ENCODE peak calls at places on chromosomes 11 and 22, in ten cellular contexts. One of them, this sample, is unnamed.

GRCh38 chr11:106697058-106697457 is 321.2 kb downstream of the GUCY1A2 start:
- DNase-seq in ovary: no peak
- DNase-seq in GM20000: no peak
- DNase-seq in spleen: no peak
- DNase-seq in progenitor cell of endocrine pancreas: no peak
- DNase-seq in GM06990: no peak
- DNase-seq in thoracic aorta: no peak
- DNase-seq in astrocyte of the spinal cord: peak
- DNase-seq in endothelial cell: no peak
- DNase-seq in CD8-positive, alpha-beta T cell: no peak
- DNase-seq in this sample: no peak

GRCh38 chr11:116723511-116723910 is 49.3 kb downstream of the BUD13 start:
- DNase-seq in progenitor cell of endocrine pancreas: no peak
- DNase-seq in ovary: no peak
- DNase-seq in spleen: no peak
- DNase-seq in GM06990: no peak
- DNase-seq in CD8-positive, alpha-beta T cell: no peak
- DNase-seq in endothelial cell: no peak
- DNase-seq in GM20000: no peak
- DNase-seq in astrocyte of the spinal cord: no peak
- DNase-seq in thoracic aorta: no peak
- DNase-seq in this sample: no peak

GRCh38 chr22:27580311-27580897 is 221.2 kb downstream of the MN1 start:
- DNase-seq in GM06990: no peak
- DNase-seq in GM20000: no peak
- DNase-seq in thoracic aorta: no peak
- DNase-seq in ovary: no peak
- DNase-seq in progenitor cell of endocrine pancreas: no peak
- DNase-seq in endothelial cell: no peak
- DNase-seq in spleen: peak
- DNase-seq in CD8-positive, alpha-beta T cell: no peak
- DNase-seq in astrocyte of the spinal cord: no peak
- DNase-seq in this sample: no peak

GRCh38 chr22:46929689-46930225 is 167.3 kb downstream of the TBC1D22A start:
- DNase-seq in GM20000: no peak
- DNase-seq in thoracic aorta: no peak
- DNase-seq in GM06990: no peak
- DNase-seq in ovary: no peak
- DNase-seq in spleen: no peak
- DNase-seq in endothelial cell: no peak
- DNase-seq in CD8-positive, alpha-beta T cell: no peak
- DNase-seq in astrocyte of the spinal cord: no peak
- DNase-seq in progenitor cell of endocrine pancreas: no peak
- DNase-seq in this sample: no peak

GRCh38 chr11:121615506-121615905 is 162.7 kb upstream of the SORL1-AS1 start:
- DNase-seq in spleen: no peak
- DNase-seq in thoracic aorta: no peak
- DNase-seq in ovary: no peak
- DNase-seq in GM06990: no peak
- DNase-seq in GM20000: no peak
- DNase-seq in endothelial cell: no peak
- DNase-seq in progenitor cell of endocrine pancreas: no peak
- DNase-seq in astrocyte of the spinal cord: peak
- DNase-seq in CD8-positive, alpha-beta T cell: no peak
- DNase-seq in this sample: no peak

GRCh38 chr11:108218455-108218854 is 4.0 kb downstream of the NPAT start:
- DNase-seq in thoracic aorta: no peak
- DNase-seq in endothelial cell: no peak
- DNase-seq in CD8-positive, alpha-beta T cell: no peak
- DNase-seq in astrocyte of the spinal cord: peak
- DNase-seq in spleen: no peak
- DNase-seq in GM06990: no peak
- DNase-seq in progenitor cell of endocrine pancreas: no peak
- DNase-seq in ovary: no peak
- DNase-seq in GM20000: no peak
- DNase-seq in this sample: no peak

GRCh38 chr11:86775342-86775741 is 25.0 kb upstream of the PRSS23 start:
- DNase-seq in GM06990: no peak
- DNase-seq in astrocyte of the spinal cord: no peak
- DNase-seq in progenitor cell of endocrine pancreas: no peak
- DNase-seq in ovary: no peak
- DNase-seq in thoracic aorta: no peak
- DNase-seq in CD8-positive, alpha-beta T cell: no peak
- DNase-seq in spleen: no peak
- DNase-seq in GM20000: no peak
- DNase-seq in endothelial cell: no peak
- DNase-seq in this sample: no peak

GRCh38 chr11:134049303-134049702 is 19.6 kb upstream of the JAM3 start:
- DNase-seq in endothelial cell: no peak
- DNase-seq in progenitor cell of endocrine pancreas: no peak
- DNase-seq in CD8-positive, alpha-beta T cell: no peak
- DNase-seq in GM20000: no peak
- DNase-seq in spleen: no peak
- DNase-seq in ovary: no peak
- DNase-seq in astrocyte of the spinal cord: no peak
- DNase-seq in GM06990: no peak
- DNase-seq in thoracic aorta: no peak
- DNase-seq in this sample: no peak

GRCh38 chr11:68523743-68524142 is 63.2 kb downstream of the PPP6R3 start:
- DNase-seq in GM20000: no peak
- DNase-seq in ovary: no peak
- DNase-seq in endothelial cell: no peak
- DNase-seq in CD8-positive, alpha-beta T cell: no peak
- DNase-seq in thoracic aorta: no peak
- DNase-seq in progenitor cell of endocrine pancreas: no peak
- DNase-seq in GM06990: no peak
- DNase-seq in astrocyte of the spinal cord: no peak
- DNase-seq in spleen: no peak
- DNase-seq in this sample: no peak

GRCh38 chr22:22037740-22038139 is 55.2 kb upstream of the TOP3B start:
- DNase-seq in spleen: no peak
- DNase-seq in CD8-positive, alpha-beta T cell: no peak
- DNase-seq in GM06990: no peak
- DNase-seq in astrocyte of the spinal cord: peak
- DNase-seq in GM20000: no peak
- DNase-seq in endothelial cell: no peak
- DNase-seq in thoracic aorta: no peak
- DNase-seq in ovary: no peak
- DNase-seq in progenitor cell of endocrine pancreas: no peak
- DNase-seq in this sample: no peak

DNA sequence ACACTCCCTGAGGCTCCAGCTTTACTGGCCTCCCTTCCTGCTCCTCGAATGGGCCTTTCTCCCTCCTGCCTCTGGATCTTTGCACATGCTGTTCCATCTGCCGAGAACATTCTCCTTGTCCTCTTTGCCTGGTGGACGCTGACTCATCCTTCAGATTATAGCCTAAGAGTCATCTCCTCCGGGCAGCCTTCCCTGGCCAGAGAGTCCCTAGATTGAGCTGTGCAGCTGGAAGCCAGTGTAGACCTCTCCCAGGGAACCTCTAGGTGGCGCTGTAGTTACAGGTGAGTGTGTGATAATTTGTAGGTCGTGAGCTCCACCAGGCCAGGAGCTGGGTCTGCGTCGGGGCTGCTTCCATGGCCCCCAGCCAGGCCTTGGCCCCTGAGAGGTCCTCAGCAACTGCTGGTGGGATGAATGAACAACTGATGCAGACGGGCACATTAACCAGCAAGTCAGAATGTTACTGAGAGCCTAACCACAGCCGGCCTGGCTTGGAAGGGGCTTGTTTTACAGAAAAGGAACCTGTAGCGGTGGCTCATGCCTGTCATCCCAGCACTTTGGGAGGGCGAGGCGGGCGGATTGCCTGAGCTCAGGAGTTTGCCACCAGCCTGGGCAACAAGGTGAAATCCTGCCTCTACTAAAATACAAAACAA is 8.7 kb downstream of the PNPLA5 start:
- DNase-seq in ovary: no peak
- DNase-seq in GM20000: peak
- DNase-seq in progenitor cell of endocrine pancreas: peak
- DNase-seq in astrocyte of the spinal cord: peak
- DNase-seq in CD8-positive, alpha-beta T cell: no peak
- DNase-seq in spleen: peak
- DNase-seq in endothelial cell: peak
- DNase-seq in thoracic aorta: no peak
- DNase-seq in GM06990: peak
- DNase-seq in this sample: no peak
- TF ChIP-seq CTCF in ovary: no peak
- TF ChIP-seq CTCF in GM20000: peak
- TF ChIP-seq CTCF in progenitor cell of endocrine pancreas: peak
- TF ChIP-seq CTCF in astrocyte of the spinal cord: peak
- TF ChIP-seq CTCF in CD8-positive, alpha-beta T cell: peak
- TF ChIP-seq CTCF in spleen: peak
- TF ChIP-seq CTCF in endothelial cell: peak
- TF ChIP-seq CTCF in thoracic aorta: no peak
- TF ChIP-seq CTCF in GM06990: peak
- TF ChIP-seq CTCF in this sample: peak

GRCh38 chr22:39598017-39598965 is 27.7 kb downstream of the CACNA1I start:
- DNase-seq in GM20000: peak
- DNase-seq in thoracic aorta: no peak
- DNase-seq in ovary: no peak
- DNase-seq in GM06990: peak
- DNase-seq in endothelial cell: peak
- DNase-seq in spleen: peak
- DNase-seq in astrocyte of the spinal cord: no peak
- DNase-seq in CD8-positive, alpha-beta T cell: peak
- DNase-seq in progenitor cell of endocrine pancreas: peak
- DNase-seq in this sample: peak
- TF ChIP-seq CTCF in GM20000: no peak
- TF ChIP-seq CTCF in thoracic aorta: no peak
- TF ChIP-seq CTCF in ovary: no peak
- TF ChIP-seq CTCF in GM06990: no peak
- TF ChIP-seq CTCF in endothelial cell: peak
- TF ChIP-seq CTCF in spleen: no peak
- TF ChIP-seq CTCF in astrocyte of the spinal cord: peak
- TF ChIP-seq CTCF in CD8-positive, alpha-beta T cell: no peak
- TF ChIP-seq CTCF in progenitor cell of endocrine pancreas: peak
- TF ChIP-seq CTCF in this sample: no peak

GRCh38 chr11:34104680-34105078 is 750 bp upstream of the NAT10 start:
- DNase-seq in endothelial cell: no peak
- DNase-seq in GM06990: no peak
- DNase-seq in ovary: no peak
- DNase-seq in CD8-positive, alpha-beta T cell: no peak
- DNase-seq in spleen: no peak
- DNase-seq in thoracic aorta: no peak
- DNase-seq in astrocyte of the spinal cord: no peak
- DNase-seq in GM20000: no peak
- DNase-seq in progenitor cell of endocrine pancreas: no peak
- DNase-seq in this sample: no peak

GRCh38 chr11:34105957-34106504 is 602 bp downstream of the NAT10 start:
- DNase-seq in spleen: no peak
- DNase-seq in endothelial cell: no peak
- DNase-seq in astrocyte of the spinal cord: peak
- DNase-seq in CD8-positive, alpha-beta T cell: no peak
- DNase-seq in progenitor cell of endocrine pancreas: no peak
- DNase-seq in GM06990: no peak
- DNase-seq in GM20000: no peak
- DNase-seq in thoracic aorta: no peak
- DNase-seq in ovary: no peak
- DNase-seq in this sample: no peak

DNA sequence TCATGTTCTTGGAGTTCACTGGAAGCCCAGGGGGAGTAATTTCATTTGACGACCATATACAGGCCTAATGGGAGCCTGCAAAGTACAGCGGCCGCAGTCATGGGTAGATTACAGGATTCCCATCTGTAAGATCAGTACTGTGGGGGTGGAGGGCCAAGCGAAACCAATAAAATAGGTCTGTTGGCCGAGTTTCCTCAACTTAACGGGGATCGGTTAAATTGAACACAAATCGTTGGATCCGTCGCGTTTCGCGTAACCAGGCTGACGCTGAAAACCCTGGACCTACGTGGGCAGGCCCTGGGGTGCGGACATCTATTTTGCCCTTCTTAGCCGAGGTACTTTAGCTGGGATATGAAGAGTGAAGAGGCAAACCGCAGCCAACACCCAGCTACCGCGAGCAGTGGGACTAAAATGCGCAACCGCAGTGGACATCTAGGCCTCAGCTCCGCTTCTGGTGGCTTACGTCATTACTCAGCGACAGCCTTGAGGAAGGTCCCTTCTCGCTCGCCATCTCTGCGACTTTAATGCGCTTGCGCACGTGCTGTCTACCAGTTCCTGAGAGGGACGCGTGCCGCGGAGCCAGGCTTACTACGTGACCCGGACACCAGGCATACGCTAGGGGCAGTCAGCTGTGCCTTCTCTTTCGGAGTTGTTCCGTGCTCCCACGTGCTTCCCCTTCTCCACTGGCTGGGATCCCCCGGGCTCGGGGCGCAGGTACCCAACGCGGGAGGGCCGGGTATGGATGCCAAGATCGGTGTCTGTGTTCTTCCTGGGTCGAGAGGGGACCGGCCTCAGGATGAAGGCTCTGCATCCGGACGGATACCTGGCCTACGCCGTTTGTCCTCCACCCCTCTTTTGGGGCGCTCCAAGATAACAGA is at the start of gene NAT10:
- DNase-seq in GM06990: peak
- DNase-seq in endothelial cell: peak
- DNase-seq in progenitor cell of endocrine pancreas: peak
- DNase-seq in CD8-positive, alpha-beta T cell: peak
- DNase-seq in spleen: peak
- DNase-seq in thoracic aorta: peak
- DNase-seq in ovary: peak
- DNase-seq in astrocyte of the spinal cord: peak
- DNase-seq in GM20000: peak
- DNase-seq in this sample: peak
- TF ChIP-seq CTCF in GM06990: no peak
- TF ChIP-seq CTCF in endothelial cell: no peak
- TF ChIP-seq CTCF in progenitor cell of endocrine pancreas: peak
- TF ChIP-seq CTCF in CD8-positive, alpha-beta T cell: no peak
- TF ChIP-seq CTCF in spleen: no peak
- TF ChIP-seq CTCF in thoracic aorta: peak
- TF ChIP-seq CTCF in ovary: peak
- TF ChIP-seq CTCF in astrocyte of the spinal cord: peak
- TF ChIP-seq CTCF in GM20000: no peak
- TF ChIP-seq CTCF in this sample: no peak

DNA sequence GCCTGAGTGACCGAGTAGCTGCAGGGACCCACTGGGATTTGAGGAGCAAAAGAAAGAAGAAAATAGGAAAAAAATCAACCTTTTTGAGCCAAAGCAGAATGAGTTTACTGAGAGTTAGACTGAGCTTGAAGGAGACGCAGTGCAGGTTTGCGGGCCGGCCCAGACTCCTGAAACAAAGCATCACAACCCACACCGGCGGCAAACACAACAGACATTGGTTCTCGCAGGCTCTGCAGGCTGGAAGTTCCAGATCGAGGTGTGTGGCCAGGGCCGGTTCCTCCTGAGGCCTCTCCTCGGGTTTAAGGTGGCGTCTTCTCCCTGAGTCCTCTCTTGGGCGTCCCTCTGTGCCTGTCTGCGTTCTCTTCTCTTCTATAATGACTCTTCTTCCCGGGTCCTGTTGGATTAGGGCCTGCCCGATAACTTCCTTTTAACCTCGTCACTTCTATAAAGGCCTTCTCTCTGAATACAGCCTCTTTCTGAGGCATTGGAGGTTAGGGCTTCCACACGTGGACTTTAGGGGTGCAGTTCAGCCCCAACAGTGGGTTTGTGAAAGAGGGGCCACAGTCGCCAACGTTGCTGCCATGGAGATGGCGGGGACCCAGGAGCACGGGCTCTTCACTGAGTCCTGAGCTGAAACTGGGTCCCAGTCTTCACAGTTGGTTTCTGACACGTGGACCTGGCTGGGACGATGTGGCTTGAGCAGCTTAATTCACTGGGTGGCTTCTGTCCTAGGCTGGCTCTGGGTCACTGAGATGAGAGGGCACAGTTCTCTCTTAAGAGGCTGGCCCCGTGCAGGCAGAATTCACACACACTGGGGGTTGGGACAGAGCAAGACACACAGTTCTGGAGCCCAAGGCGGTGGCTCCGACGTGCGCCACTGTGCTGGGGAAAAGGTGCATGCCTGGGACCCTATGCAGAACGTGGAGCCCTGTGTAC is 1047.7 kb downstream of the BRD1 start:
- DNase-seq in progenitor cell of endocrine pancreas: no peak
- DNase-seq in GM20000: no peak
- DNase-seq in endothelial cell: no peak
- DNase-seq in GM06990: no peak
- DNase-seq in ovary: no peak
- DNase-seq in astrocyte of the spinal cord: no peak
- DNase-seq in spleen: no peak
- DNase-seq in thoracic aorta: no peak
- DNase-seq in CD8-positive, alpha-beta T cell: no peak
- DNase-seq in this sample: no peak
- TF ChIP-seq CTCF in progenitor cell of endocrine pancreas: no peak
- TF ChIP-seq CTCF in GM20000: no peak
- TF ChIP-seq CTCF in endothelial cell: no peak
- TF ChIP-seq CTCF in GM06990: no peak
- TF ChIP-seq CTCF in ovary: no peak
- TF ChIP-seq CTCF in astrocyte of the spinal cord: no peak
- TF ChIP-seq CTCF in spleen: no peak
- TF ChIP-seq CTCF in thoracic aorta: no peak
- TF ChIP-seq CTCF in CD8-positive, alpha-beta T cell: no peak
- TF ChIP-seq CTCF in this sample: no peak